ENCODE peak calls at places on chromosomes 5 and 9, in six cellular contexts. One of them, this sample, is unnamed.

GRCh38 chr9:65404232-65405006 is 119.4 kb upstream of the FOXD4L5 start:
- DNase-seq in GM12891: no peak
- DNase-seq in H1: no peak
- DNase-seq in HepG2: no peak
- DNase-seq in GM12878: no peak
- DNase-seq in K562: no peak
- DNase-seq in this sample: no peak

GRCh38 chr9:4689687-4690104 is 10.3 kb downstream of the CDC37L1 start:
- DNase-seq in GM12891: no peak
- DNase-seq in H1: no peak
- DNase-seq in HepG2: no peak
- DNase-seq in GM12878: peak; percentile 51
- DNase-seq in K562: no peak
- DNase-seq in this sample: no peak

GRCh38 chr5:169301386-169301930 is 519 bp upstream of the SLIT3 start:
- DNase-seq in GM12891: no peak
- DNase-seq in H1: no peak
- DNase-seq in HepG2: no peak
- DNase-seq in GM12878: no peak
- DNase-seq in K562: no peak
- DNase-seq in this sample: no peak

GRCh38 chr9:36316629-36317317 is 58.5 kb upstream of the GNE start:
- DNase-seq in GM12891: no peak
- DNase-seq in H1: no peak
- DNase-seq in HepG2: peak; percentile 82
- DNase-seq in GM12878: no peak
- DNase-seq in K562: no peak
- DNase-seq in this sample: no peak

GRCh38 chr9:73741316-73741715 is 589.7 kb downstream of the ANXA1 start:
- DNase-seq in GM12891: no peak
- DNase-seq in H1: no peak
- DNase-seq in HepG2: no peak
- DNase-seq in GM12878: no peak
- DNase-seq in K562: no peak
- DNase-seq in this sample: no peak

GRCh38 chr9:468766-469496 is 254.3 kb downstream of the DOCK8 start:
- DNase-seq in GM12891: no peak
- DNase-seq in H1: no peak
- DNase-seq in HepG2: no peak
- DNase-seq in GM12878: peak; percentile 5
- DNase-seq in K562: no peak
- DNase-seq in this sample: no peak

GRCh38 chr9:98627291-98627690 is 81.4 kb downstream of the GABBR2 start:
- DNase-seq in GM12891: no peak
- DNase-seq in H1: no peak
- DNase-seq in HepG2: no peak
- DNase-seq in GM12878: no peak
- DNase-seq in K562: no peak
- DNase-seq in this sample: no peak

GRCh38 chr9:27412963-27413362 is 111.1 kb upstream of the IFNK start:
- DNase-seq in GM12891: no peak
- DNase-seq in H1: no peak
- DNase-seq in HepG2: no peak
- DNase-seq in GM12878: no peak
- DNase-seq in K562: no peak
- DNase-seq in this sample: no peak

GRCh38 chr9:120807607-120808379 is 14.6 kb upstream of the FBXW2 start:
- DNase-seq in GM12891: no peak
- DNase-seq in H1: no peak
- DNase-seq in HepG2: no peak
- DNase-seq in GM12878: no peak
- DNase-seq in K562: no peak
- DNase-seq in this sample: no peak

GRCh38 chr9:93958121-93958874 is 3.1 kb upstream of the BARX1 start:
- DNase-seq in GM12891: no peak
- DNase-seq in H1: no peak
- DNase-seq in HepG2: no peak
- DNase-seq in GM12878: no peak
- DNase-seq in K562: no peak
- DNase-seq in this sample: no peak

GRCh38 chr5:54251981-54252380 is 58.4 kb downstream of the ARL15 start:
- DNase-seq in GM12891: no peak
- DNase-seq in H1: no peak
- DNase-seq in HepG2: no peak
- DNase-seq in GM12878: no peak
- DNase-seq in K562: no peak
- DNase-seq in this sample: no peak

GRCh38 chr9:116860509-116861120 is 173.5 kb downstream of the TRIM32 start:
- DNase-seq in GM12891: peak; percentile 33
- DNase-seq in H1: no peak
- DNase-seq in HepG2: peak; percentile 49
- DNase-seq in GM12878: no peak
- DNase-seq in K562: peak; percentile 52
- DNase-seq in this sample: peak; percentile 19

GRCh38 chr9:14347408-14348224 is 33.7 kb upstream of the NFIB start:
- DNase-seq in GM12891: no peak
- DNase-seq in H1: no peak
- DNase-seq in HepG2: no peak
- DNase-seq in GM12878: no peak
- DNase-seq in K562: no peak
- DNase-seq in this sample: no peak

GRCh38 chr9:86600291-86600690 is 246.1 kb upstream of the TUT7 start:
- DNase-seq in GM12891: no peak
- DNase-seq in H1: no peak
- DNase-seq in HepG2: no peak
- DNase-seq in GM12878: no peak
- DNase-seq in K562: no peak
- DNase-seq in this sample: no peak

GRCh38 chr9:133073264-133074000 is 11.7 kb downstream of the CEL start:
- DNase-seq in GM12891: no peak
- DNase-seq in H1: no peak
- DNase-seq in HepG2: no peak
- DNase-seq in GM12878: no peak
- DNase-seq in K562: no peak
- DNase-seq in this sample: no peak

GRCh38 chr5:113164016-113164415 is 187.4 kb downstream of the DCP2 start:
- DNase-seq in GM12891: no peak
- DNase-seq in H1: no peak
- DNase-seq in HepG2: no peak
- DNase-seq in GM12878: no peak
- DNase-seq in K562: no peak
- DNase-seq in this sample: no peak

GRCh38 chr5:178674334-178674733 is 47.5 kb upstream of the CLK4 start:
- DNase-seq in GM12891: no peak
- DNase-seq in H1: no peak
- DNase-seq in HepG2: no peak
- DNase-seq in GM12878: no peak
- DNase-seq in K562: no peak
- DNase-seq in this sample: no peak

GRCh38 chr9:110048976-110049698 is 158.8 kb downstream of the C9orf152 start:
- DNase-seq in GM12891: peak; percentile 18
- DNase-seq in H1: no peak
- DNase-seq in HepG2: no peak
- DNase-seq in GM12878: no peak
- DNase-seq in K562: no peak
- DNase-seq in this sample: peak; percentile 25

GRCh38 chr5:591746-592145 is 20.4 kb upstream of the CEP72 start:
- DNase-seq in GM12891: no peak
- DNase-seq in H1: no peak
- DNase-seq in HepG2: no peak
- DNase-seq in GM12878: no peak
- DNase-seq in K562: no peak
- DNase-seq in this sample: no peak

GRCh38 chr9:99365233-99365980 is 143.3 kb downstream of the SEC61B start:
- DNase-seq in GM12891: no peak
- DNase-seq in H1: no peak
- DNase-seq in HepG2: no peak
- DNase-seq in GM12878: no peak
- DNase-seq in K562: no peak
- DNase-seq in this sample: no peak

GRCh38 chr9:131833906-131834305 is 94.0 kb upstream of the RAPGEF1 start:
- DNase-seq in GM12891: no peak
- DNase-seq in H1: no peak
- DNase-seq in HepG2: no peak
- DNase-seq in GM12878: no peak
- DNase-seq in K562: no peak
- DNase-seq in this sample: no peak

GRCh38 chr9:131834721-131835120 is 94.8 kb upstream of the RAPGEF1 start:
- DNase-seq in GM12891: no peak
- DNase-seq in H1: no peak
- DNase-seq in HepG2: no peak
- DNase-seq in GM12878: no peak
- DNase-seq in K562: no peak
- DNase-seq in this sample: no peak

GRCh38 chr9:131836021-131836420 is 96.1 kb upstream of the RAPGEF1 start:
- DNase-seq in GM12891: no peak
- DNase-seq in H1: no peak
- DNase-seq in HepG2: no peak
- DNase-seq in GM12878: no peak
- DNase-seq in K562: no peak
- DNase-seq in this sample: no peak

GRCh38 chr9:131836607-131837315 is 96.9 kb upstream of the RAPGEF1 start:
- DNase-seq in GM12891: no peak
- DNase-seq in H1: no peak
- DNase-seq in HepG2: no peak
- DNase-seq in GM12878: no peak
- DNase-seq in K562: no peak
- DNase-seq in this sample: no peak

DNA sequence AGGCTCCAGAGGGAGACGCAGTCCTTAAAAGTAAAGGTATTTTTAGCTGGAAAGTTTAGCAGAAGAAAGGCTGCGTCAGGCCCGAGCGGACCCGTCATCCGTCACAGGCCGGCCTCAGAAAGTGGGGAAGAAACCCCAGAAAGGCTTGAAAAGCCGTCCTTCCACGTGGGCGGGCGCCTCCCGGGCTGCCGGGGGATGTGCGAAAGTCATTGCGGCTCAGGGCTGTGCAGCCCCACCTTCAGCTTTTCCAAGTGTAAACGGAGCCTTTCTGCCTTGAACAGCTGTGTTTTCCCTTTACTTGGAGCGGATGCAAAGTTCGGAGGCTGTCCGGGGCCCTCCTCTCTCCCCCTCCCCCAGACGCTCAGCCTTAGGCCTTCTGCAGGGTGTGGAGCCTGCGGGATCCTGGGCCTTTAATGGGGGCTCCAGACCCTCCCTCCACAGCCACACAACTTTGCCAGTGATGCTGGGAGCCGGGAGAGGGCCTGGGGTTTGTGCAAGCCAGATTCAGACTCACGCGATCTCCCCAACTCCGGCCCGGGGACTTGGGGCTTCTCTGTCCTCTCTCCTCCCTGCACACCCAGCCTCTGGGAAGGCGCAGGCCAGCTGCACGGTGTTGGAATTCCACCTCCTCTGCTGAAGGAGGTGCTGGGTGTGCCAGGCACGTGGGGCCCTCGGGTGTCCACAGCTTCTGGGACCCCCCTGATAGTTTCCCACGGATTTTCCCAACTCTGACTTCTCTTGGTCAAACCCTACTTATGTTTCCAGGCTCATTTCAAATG is 95.4 kb upstream of the RAPGEF1 start:
- DNase-seq in GM12891: no peak
- DNase-seq in H1: no peak
- DNase-seq in HepG2: no peak
- DNase-seq in GM12878: no peak
- DNase-seq in K562: no peak
- DNase-seq in this sample: no peak
- TF ChIP-seq POLR2AphosphoS5 in GM12891: no peak
- TF ChIP-seq POLR2AphosphoS5 in H1: no peak
- TF ChIP-seq POLR2AphosphoS5 in HepG2: no peak
- TF ChIP-seq POLR2AphosphoS5 in GM12878: no peak
- TF ChIP-seq POLR2AphosphoS5 in K562: no peak
- TF ChIP-seq POLR2AphosphoS5 in this sample: no peak

GRCh38 chr9:34611811-34612787 is at the start of gene RPP25L:
- DNase-seq in GM12891: peak; percentile 91
- DNase-seq in H1: no peak
- DNase-seq in HepG2: peak; percentile 62
- DNase-seq in GM12878: no peak
- DNase-seq in K562: peak; percentile 89
- DNase-seq in this sample: peak; percentile 96
- TF ChIP-seq POLR2A in GM12891: peak; percentile 73
- TF ChIP-seq POLR2A in H1: no peak
- TF ChIP-seq POLR2A in HepG2: peak; percentile 97
- TF ChIP-seq POLR2A in GM12878: peak; percentile 99
- TF ChIP-seq POLR2A in K562: peak; percentile 87
- TF ChIP-seq POLR2A in this sample: peak; percentile 82

DNA sequence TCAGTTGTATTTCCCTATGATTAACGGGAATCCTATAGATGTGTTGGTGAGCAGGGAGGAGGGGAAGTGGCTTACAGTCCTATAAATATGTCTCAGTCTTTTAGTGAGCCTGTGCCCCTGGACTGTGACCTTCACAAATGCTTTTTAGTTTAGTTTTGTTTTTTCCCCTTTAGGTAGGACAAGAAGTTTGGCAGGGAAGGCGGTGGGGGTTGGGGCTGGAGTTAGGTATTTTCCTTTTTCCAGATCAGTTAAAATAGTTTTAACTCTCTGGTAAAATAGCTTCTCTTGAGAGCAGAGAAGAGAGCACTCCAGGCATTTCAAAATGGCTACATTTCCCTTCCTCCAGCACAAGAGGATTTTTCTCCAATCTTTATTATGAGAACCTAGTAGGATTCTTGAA is 272.1 kb downstream of the SPATA31D1 start:
- DNase-seq in GM12891: no peak
- DNase-seq in H1: no peak
- DNase-seq in HepG2: no peak
- DNase-seq in GM12878: no peak
- DNase-seq in K562: no peak
- DNase-seq in this sample: no peak
- TF ChIP-seq TAF1 in GM12891: no peak
- TF ChIP-seq TAF1 in H1: no peak
- TF ChIP-seq TAF1 in HepG2: no peak
- TF ChIP-seq TAF1 in GM12878: no peak
- TF ChIP-seq TAF1 in K562: no peak
- TF ChIP-seq TAF1 in this sample: no peak

GRCh38 chr9:32384364-32385134 is at the start of gene ACO1:
- DNase-seq in GM12891: peak; percentile 83
- DNase-seq in H1: peak; percentile 64
- DNase-seq in HepG2: peak; percentile 80
- DNase-seq in GM12878: peak; percentile 28
- DNase-seq in K562: peak; percentile 86
- DNase-seq in this sample: peak; percentile 85
- TF ChIP-seq POLR2AphosphoS5 in GM12891: no peak
- TF ChIP-seq POLR2AphosphoS5 in H1: no peak
- TF ChIP-seq POLR2AphosphoS5 in HepG2: peak; percentile 70
- TF ChIP-seq POLR2AphosphoS5 in GM12878: no peak
- TF ChIP-seq POLR2AphosphoS5 in K562: no peak
- TF ChIP-seq POLR2AphosphoS5 in this sample: no peak

GRCh38 chr9:113343732-113344231 is 3.7 kb upstream of the WDR31 start:
- DNase-seq in GM12891: no peak
- DNase-seq in H1: no peak
- DNase-seq in HepG2: peak; percentile 47
- DNase-seq in GM12878: no peak
- DNase-seq in K562: peak; percentile 90
- DNase-seq in this sample: no peak
- TF ChIP-seq POLR2A in GM12891: no peak
- TF ChIP-seq POLR2A in H1: no peak
- TF ChIP-seq POLR2A in HepG2: no peak
- TF ChIP-seq POLR2A in GM12878: no peak
- TF ChIP-seq POLR2A in K562: no peak
- TF ChIP-seq POLR2A in this sample: no peak

This sample was measured in GM12892.